ENCODE peak calls at places on chromosomes 12 and 14, in four cellular contexts. One of them, this sample, is unnamed.

GRCh38 chr14:25953532-25954144 is 644.2 kb downstream of the NOVA1 start:
- DNase-seq in endodermal cell: no peak
- DNase-seq in GM12865: no peak
- DNase-seq in BJ: no peak
- DNase-seq in this sample: peak

GRCh38 chr12:63078911-63079310 is 72.1 kb downstream of the AVPR1A start:
- DNase-seq in endodermal cell: no peak
- DNase-seq in GM12865: no peak
- DNase-seq in BJ: no peak
- DNase-seq in this sample: no peak

GRCh38 chr12:57216931-57217871 is 607 bp downstream of the NXPH4 start:
- DNase-seq in endodermal cell: peak
- DNase-seq in GM12865: no peak
- DNase-seq in BJ: no peak
- DNase-seq in this sample: no peak

GRCh38 chr12:62279058-62279457 is 18.9 kb downstream of the USP15 start:
- DNase-seq in endodermal cell: no peak
- DNase-seq in GM12865: no peak
- DNase-seq in BJ: no peak
- DNase-seq in this sample: no peak

GRCh38 chr12:127381043-127381668 is 885.8 kb upstream of the TMEM132C start:
- DNase-seq in endodermal cell: peak
- DNase-seq in GM12865: peak
- DNase-seq in BJ: no peak
- DNase-seq in this sample: peak

GRCh38 chr12:6387541-6387940 is 3.6 kb downstream of the LTBR start:
- DNase-seq in endodermal cell: peak
- DNase-seq in GM12865: no peak
- DNase-seq in BJ: no peak
- DNase-seq in this sample: no peak

GRCh38 chr12:62900686-62901272 is 34.2 kb downstream of the PPM1H start:
- DNase-seq in endodermal cell: no peak
- DNase-seq in GM12865: no peak
- DNase-seq in BJ: no peak
- DNase-seq in this sample: peak

GRCh38 chr12:2992724-2993123 is 33.5 kb downstream of the TEAD4 start:
- DNase-seq in endodermal cell: no peak
- DNase-seq in GM12865: no peak
- DNase-seq in BJ: no peak
- DNase-seq in this sample: no peak

GRCh38 chr14:76307786-76308780 is 67.9 kb upstream of the ESRRB start:
- DNase-seq in endodermal cell: peak
- DNase-seq in GM12865: no peak
- DNase-seq in BJ: no peak
- DNase-seq in this sample: no peak

GRCh38 chr12:5656836-5657235 is 224.9 kb downstream of the NTF3 start:
- DNase-seq in endodermal cell: no peak
- DNase-seq in GM12865: no peak
- DNase-seq in BJ: no peak
- DNase-seq in this sample: no peak

GRCh38 chr14:74083784-74084276 is 423 bp downstream of the ALDH6A1 start:
- DNase-seq in endodermal cell: no peak
- DNase-seq in GM12865: no peak
- DNase-seq in BJ: no peak
- DNase-seq in this sample: peak

GRCh38 chr14:42192659-42193425 is 586.2 kb downstream of the LRFN5 start:
- DNase-seq in endodermal cell: no peak
- DNase-seq in GM12865: no peak
- DNase-seq in BJ: peak
- DNase-seq in this sample: peak

GRCh38 chr12:20459920-20460319 is 91.6 kb downstream of the PDE3A start:
- DNase-seq in endodermal cell: peak
- DNase-seq in GM12865: no peak
- DNase-seq in BJ: no peak
- DNase-seq in this sample: no peak

GRCh38 chr12:20460956-20461355 is 92.6 kb downstream of the PDE3A start:
- DNase-seq in endodermal cell: no peak
- DNase-seq in GM12865: no peak
- DNase-seq in BJ: no peak
- DNase-seq in this sample: no peak

GRCh38 chr12:20463920-20464524 is 95.7 kb downstream of the PDE3A start:
- DNase-seq in endodermal cell: no peak
- DNase-seq in GM12865: no peak
- DNase-seq in BJ: no peak
- DNase-seq in this sample: peak
- H3K4me3 ChIP-seq in endodermal cell: no peak
- H3K4me3 ChIP-seq in GM12865: no peak
- H3K4me3 ChIP-seq in BJ: no peak
- H3K4me3 ChIP-seq in this sample: no peak

GRCh38 chr14:23566112-23566781 is 1.3 kb downstream of the AP1G2 start:
- DNase-seq in endodermal cell: no peak
- DNase-seq in GM12865: no peak
- DNase-seq in BJ: no peak
- DNase-seq in this sample: no peak
- H3K4me3 ChIP-seq in endodermal cell: peak
- H3K4me3 ChIP-seq in GM12865: peak
- H3K4me3 ChIP-seq in BJ: no peak
- H3K4me3 ChIP-seq in this sample: peak

GRCh38 chr14:61569783-61570182 is 125.5 kb upstream of the HIF1A start:
- DNase-seq in endodermal cell: peak
- DNase-seq in GM12865: no peak
- DNase-seq in BJ: no peak
- DNase-seq in this sample: no peak
- H3K4me3 ChIP-seq in endodermal cell: peak
- H3K4me3 ChIP-seq in GM12865: no peak
- H3K4me3 ChIP-seq in BJ: no peak
- H3K4me3 ChIP-seq in this sample: no peak

GRCh38 chr12:52522346-52523011 is 2.3 kb upstream of the KRT5 start:
- DNase-seq in endodermal cell: peak
- DNase-seq in GM12865: no peak
- DNase-seq in BJ: no peak
- DNase-seq in this sample: no peak
- H3K4me3 ChIP-seq in endodermal cell: no peak
- H3K4me3 ChIP-seq in GM12865: no peak
- H3K4me3 ChIP-seq in BJ: no peak
- H3K4me3 ChIP-seq in this sample: no peak

GRCh38 chr12:123056053-123056452 is 75.6 kb downstream of the ARL6IP4 start:
- DNase-seq in endodermal cell: no peak
- DNase-seq in GM12865: no peak
- DNase-seq in BJ: no peak
- DNase-seq in this sample: no peak
- H3K4me3 ChIP-seq in endodermal cell: no peak
- H3K4me3 ChIP-seq in GM12865: no peak
- H3K4me3 ChIP-seq in BJ: no peak
- H3K4me3 ChIP-seq in this sample: no peak

GRCh38 chr12:132335179-132335756 is 5.9 kb upstream of the GALNT9 start:
- DNase-seq in endodermal cell: no peak
- DNase-seq in GM12865: no peak
- DNase-seq in BJ: no peak
- DNase-seq in this sample: no peak
- H3K4me3 ChIP-seq in endodermal cell: no peak
- H3K4me3 ChIP-seq in GM12865: no peak
- H3K4me3 ChIP-seq in BJ: no peak
- H3K4me3 ChIP-seq in this sample: no peak

GRCh38 chr12:54033106-54033979 is 493 bp downstream of the HOXC5 start:
- DNase-seq in endodermal cell: peak
- DNase-seq in GM12865: no peak
- DNase-seq in BJ: no peak
- DNase-seq in this sample: peak
- H3K4me3 ChIP-seq in endodermal cell: peak
- H3K4me3 ChIP-seq in GM12865: no peak
- H3K4me3 ChIP-seq in BJ: peak
- H3K4me3 ChIP-seq in this sample: peak

DNA sequence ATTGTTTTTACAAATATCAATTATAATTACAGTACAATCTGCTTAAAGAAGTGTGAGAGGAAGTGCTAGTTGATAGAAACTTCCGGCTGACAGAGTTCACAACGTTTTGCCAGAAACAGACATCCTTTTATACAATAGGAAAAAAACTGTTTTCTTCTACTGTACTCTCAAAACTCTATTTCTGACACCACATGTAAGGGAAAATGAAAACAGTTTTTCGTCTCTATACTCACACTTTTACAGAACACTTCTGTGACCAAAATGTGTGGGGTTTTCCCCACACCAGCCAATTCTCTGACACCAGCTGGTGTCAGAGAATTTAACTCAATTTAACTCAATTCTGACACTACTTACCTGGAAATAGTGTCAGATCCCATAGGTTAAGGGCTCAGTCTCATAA is 24.2 kb upstream of the HIF1A start:
- DNase-seq in endodermal cell: no peak
- DNase-seq in GM12865: peak
- DNase-seq in BJ: no peak
- DNase-seq in this sample: no peak
- H3K4me3 ChIP-seq in endodermal cell: no peak
- H3K4me3 ChIP-seq in GM12865: no peak
- H3K4me3 ChIP-seq in BJ: no peak
- H3K4me3 ChIP-seq in this sample: no peak

GRCh38 chr12:11954181-11954580 is 116.6 kb upstream of the BCL2L14 start:
- DNase-seq in endodermal cell: no peak
- DNase-seq in GM12865: peak
- DNase-seq in BJ: no peak
- DNase-seq in this sample: no peak

GRCh38 chr12:11962795-11963347 is 107.9 kb upstream of the BCL2L14 start:
- DNase-seq in endodermal cell: peak
- DNase-seq in GM12865: no peak
- DNase-seq in BJ: no peak
- DNase-seq in this sample: no peak

GRCh38 chr12:11959117-11959823 is 111.5 kb upstream of the BCL2L14 start:
- DNase-seq in endodermal cell: peak
- DNase-seq in GM12865: peak
- DNase-seq in BJ: no peak
- DNase-seq in this sample: peak

GRCh38 chr12:11961686-11962085 is 109.1 kb upstream of the BCL2L14 start:
- DNase-seq in endodermal cell: peak
- DNase-seq in GM12865: no peak
- DNase-seq in BJ: no peak
- DNase-seq in this sample: no peak

GRCh38 chr12:11958216-11959091 is 112.3 kb upstream of the BCL2L14 start:
- DNase-seq in endodermal cell: peak
- DNase-seq in GM12865: peak
- DNase-seq in BJ: peak
- DNase-seq in this sample: peak
- H3K4me3 ChIP-seq in endodermal cell: no peak
- H3K4me3 ChIP-seq in GM12865: no peak
- H3K4me3 ChIP-seq in BJ: no peak
- H3K4me3 ChIP-seq in this sample: no peak

This sample was measured in hepatocyte.